ENCODE peak calls at places on chromosomes 1 and 21, in five cellular contexts. Y is fibroblast of the aortic adventitia; T is effector memory CD4-positive, alpha-beta T cell; X is HCT116; R is NCI-H510A treated with DMSO at 0.1 percent for 48 hours. J is an unnamed sample.

GRCh38 chr1:43446388-43446740 is 7.4 kb downstream of the HYI start:
- DNase-seq in Y (no peak), T (no peak), X (no peak), R (no peak), J (no peak)

GRCh38 chr1:168693197-168693871 is 35.7 kb downstream of the DPT start:
- DNase-seq in Y (no peak), T (no peak), X (no peak), R (no peak), J (no peak)

GRCh38 chr1:224065455-224065854 is 48.5 kb upstream of the FBXO28 start:
- DNase-seq in Y (peak), T (no peak), X (no peak), R (no peak), J (no peak)

GRCh38 chr1:21200767-21201166 is 24.1 kb upstream of the EIF4G3 start:
- DNase-seq in Y (peak), T (no peak), X (no peak), R (no peak), J (no peak)

GRCh38 chr1:21623411-21623961 is 45.7 kb downstream of the RAP1GAP start:
- DNase-seq in Y (no peak), T (no peak), X (no peak), R (peak), J (no peak)

GRCh38 chr1:214660900-214661299 is 57.9 kb downstream of the CENPF start:
- DNase-seq in Y (peak), T (no peak), X (no peak), R (no peak), J (no peak)

GRCh38 chr1:55155522-55155921 is 59.6 kb downstream of the USP24 start:
- DNase-seq in Y (no peak), T (no peak), X (no peak), R (peak), J (no peak)

GRCh38 chr1:3222042-3222692 is 153.2 kb downstream of the PRDM16 start:
- DNase-seq in Y (no peak), T (no peak), X (no peak), R (no peak), J (no peak)

GRCh38 chr21:45864436-45864835 is 117.1 kb upstream of the COL6A1 start:
- DNase-seq in Y (peak), T (no peak), X (no peak), R (no peak), J (no peak)

GRCh38 chr1:42735477-42736105 is 4.4 kb downstream of the CLDN19 start:
- DNase-seq in Y (no peak), T (no peak), X (no peak), R (no peak), J (no peak)

GRCh38 chr21:33541756-33542639 is at the start of gene GART:
- DNase-seq in Y (peak), T (peak), X (peak), R (peak), J (peak)

GRCh38 chr1:236129315-236129714 is 13.0 kb upstream of the GPR137B start:
- DNase-seq in Y (no peak), T (no peak), X (no peak), R (no peak), J (no peak)

GRCh38 chr1:213761845-213762407 is 225.8 kb upstream of the PROX1 start:
- DNase-seq in Y (no peak), T (no peak), X (no peak), R (no peak), J (peak)